ENCODE peak calls at places on chromosome 3, in ten cellular contexts. A is mammary epithelial cell; K is heart left ventricle; V is Peyer's patch; X is tibial nerve; B is suprapubic skin; J is Panc1; P is CD4-positive, alpha-beta T cell; O is AG04450; U is upper lobe of right lung. F is an unnamed sample. For H3K27me3, the result is how much of the 10 kb centered on the place peaks cover.

GRCh38 chr3:47678446-47679338 is 100.0 kb upstream of the CSPG5 start:
- DNase-seq in A (no peak), K (no peak), V (no peak), X (no peak), B (no peak), J (no peak), P (no peak), O (no peak), U (no peak), F (no peak)

GRCh38 chr3:126543457-126544090 is 15.2 kb downstream of the C3orf22 start:
- DNase-seq in A (no peak), K (no peak), V (peak), X (no peak), B (peak), J (no peak), P (peak), O (no peak), U (peak), F (peak)

GRCh38 chr3:195181781-195182469 is 89.0 kb downstream of the XXYLT1 start:
- DNase-seq in A (no peak), K (no peak), V (no peak), X (no peak), B (no peak), J (no peak), P (no peak), O (no peak), U (no peak), F (no peak)

GRCh38 chr3:197352382-197352781 is 54.0 kb upstream of the DLG1 start:
- DNase-seq in A (no peak), K (peak), V (no peak), X (no peak), B (no peak), J (no peak), P (no peak), O (no peak), U (no peak), F (peak)

GRCh38 chr3:61793056-61793455 is 231.7 kb downstream of the PTPRG start:
- DNase-seq in A (no peak), K (no peak), V (no peak), X (no peak), B (no peak), J (no peak), P (no peak), O (no peak), U (no peak), F (no peak)

GRCh38 chr3:154334973-154335420 is 10.7 kb upstream of the DHX36 start:
- DNase-seq in A (peak), K (no peak), V (no peak), X (no peak), B (no peak), J (no peak), P (no peak), O (peak), U (no peak), F (no peak)

GRCh38 chr3:72087420-72087819 is 302.5 kb upstream of the PROK2 start:
- DNase-seq in A (no peak), K (no peak), V (no peak), X (no peak), B (no peak), J (no peak), P (no peak), O (no peak), U (no peak), F (no peak)

GRCh38 chr3:29384640-29385039 is 103.8 kb downstream of the RBMS3 start:
- DNase-seq in A (peak), K (peak), V (no peak), X (no peak), B (no peak), J (no peak), P (no peak), O (no peak), U (no peak), F (peak)

GRCh38 chr3:155302476-155302875 is 9.0 kb upstream of the STRIT1 start:
- DNase-seq in A (no peak), K (no peak), V (no peak), X (no peak), B (no peak), J (no peak), P (no peak), O (peak), U (no peak), F (no peak)

GRCh38 chr3:48966876-48967361 is 23.1 kb upstream of the P4HTM start:
- DNase-seq in A (peak), K (no peak), V (no peak), X (no peak), B (no peak), J (no peak), P (no peak), O (no peak), U (no peak), F (no peak)

GRCh38 chr3:171351676-171352075 is 108.5 kb downstream of the TNIK start:
- DNase-seq in A (peak), K (no peak), V (no peak), X (no peak), B (no peak), J (no peak), P (no peak), O (peak), U (no peak), F (no peak)

GRCh38 chr3:20380310-20380709 is 194.3 kb upstream of the SGO1 start:
- DNase-seq in A (no peak), K (no peak), V (no peak), X (no peak), B (no peak), J (no peak), P (no peak), O (no peak), U (no peak), F (no peak)

GRCh38 chr3:169026543-169027181 is 636.9 kb downstream of the MECOM start:
- DNase-seq in A (peak), K (no peak), V (no peak), X (no peak), B (no peak), J (peak), P (no peak), O (peak), U (no peak), F (no peak)

GRCh38 chr3:138030881-138031280 is 20.9 kb downstream of the CLDN18 start:
- DNase-seq in A (no peak), K (no peak), V (no peak), X (no peak), B (no peak), J (no peak), P (no peak), O (no peak), U (no peak), F (no peak)

GRCh38 chr3:42501681-42502428 is 588 bp upstream of the VIPR1 start:
- DNase-seq in A (peak), K (peak), V (peak), X (no peak), B (peak), J (no peak), P (peak), O (no peak), U (peak), F (no peak)

GRCh38 chr3:54132685-54133084 is 10.3 kb downstream of the CACNA2D3 start:
- DNase-seq in A (no peak), K (no peak), V (no peak), X (no peak), B (no peak), J (no peak), P (no peak), O (no peak), U (no peak), F (no peak)

GRCh38 chr3:46693038-46693896 is at the start of gene ALS2CL:
- DNase-seq in A (peak), K (peak), V (peak), X (no peak), B (peak), J (no peak), P (peak), O (no peak), U (peak), F (peak)

GRCh38 chr3:11818033-11818432 is 28.7 kb downstream of the TAMM41 start:
- DNase-seq in A (peak), K (no peak), V (no peak), X (no peak), B (no peak), J (no peak), P (no peak), O (no peak), U (no peak), F (no peak)

GRCh38 chr3:24254649-24255048 is 240.0 kb downstream of the THRB start:
- DNase-seq in A (peak), K (no peak), V (no peak), X (no peak), B (no peak), J (no peak), P (no peak), O (peak), U (no peak), F (no peak)

DNA sequence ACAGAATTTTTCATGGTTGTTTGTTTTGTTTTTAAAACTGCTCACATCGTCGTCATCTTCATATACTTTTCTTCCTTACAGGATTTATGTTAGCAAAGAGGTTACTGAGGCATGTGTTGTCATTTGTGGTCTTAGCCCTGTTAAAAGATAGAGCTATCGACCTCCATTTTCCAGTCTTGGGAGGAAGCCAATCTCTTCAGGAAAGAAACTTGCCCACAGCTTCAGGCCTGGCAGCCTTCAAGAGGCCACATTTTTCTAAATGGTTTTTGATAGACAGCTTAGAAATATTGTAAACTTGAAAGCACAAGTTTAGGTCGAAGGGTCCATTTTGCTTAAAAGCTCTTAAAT is 144.3 kb upstream of the IL12A start:
- DNase-seq in A (no peak), K (no peak), V (no peak), X (no peak), B (no peak), J (no peak), P (no peak), O (no peak), U (no peak), F (no peak)
- TF ChIP-seq CTCF in A (no peak), K (no peak), V (no peak), X (no peak), B (no peak), J (no peak), P (no peak), O (no peak), U (no peak), F (no peak)

GRCh38 chr3:38094999-38095398 is 41.9 kb downstream of the ACAA1 start:
- DNase-seq in A (no peak), K (no peak), V (no peak), X (no peak), B (no peak), J (no peak), P (no peak), O (no peak), U (no peak), F (no peak)

GRCh38 chr3:38095687-38096483 is 41.0 kb downstream of the ACAA1 start:
- DNase-seq in A (no peak), K (no peak), V (peak), X (no peak), B (no peak), J (no peak), P (no peak), O (no peak), U (peak), F (no peak)

GRCh38 chr3:38099518-38099917 is 37.4 kb downstream of the ACAA1 start:
- DNase-seq in A (no peak), K (no peak), V (no peak), X (no peak), B (no peak), J (no peak), P (no peak), O (no peak), U (no peak), F (no peak)

GRCh38 chr3:38097446-38098375 is 39.2 kb downstream of the ACAA1 start:
- DNase-seq in A (no peak), K (no peak), V (peak), X (no peak), B (no peak), J (no peak), P (no peak), O (no peak), U (peak), F (no peak)

GRCh38 chr3:38098376-38098723 is 38.6 kb downstream of the ACAA1 start:
- DNase-seq in A (no peak), K (no peak), V (no peak), X (no peak), B (no peak), J (no peak), P (no peak), O (no peak), U (no peak), F (no peak)
- H3K27me3 ChIP-seq in A (under half), K (under half), V (under half), X (under half), B (under half), J (under half), P (under half), O (under half), U (under half), F (under half)

DNA sequence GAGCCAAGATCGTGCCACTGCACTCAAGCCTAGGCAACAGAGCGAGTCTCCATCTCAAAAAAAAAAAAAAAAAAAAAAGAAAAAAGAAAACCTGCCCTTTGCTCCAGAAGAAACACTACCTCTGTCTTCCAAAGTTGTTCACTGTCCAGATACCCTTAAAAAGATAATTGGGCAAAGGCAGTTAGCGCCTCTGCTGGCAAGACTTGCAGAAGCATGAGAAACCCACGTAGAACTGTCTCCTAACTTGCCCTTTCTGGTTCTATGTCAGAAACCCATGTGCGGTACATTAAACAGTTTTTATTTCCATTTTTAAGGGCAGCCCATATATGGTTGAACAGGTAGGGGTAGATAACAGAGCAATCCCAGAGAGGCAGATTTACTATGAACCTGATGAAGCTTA is 1026.4 kb downstream of the ROBO2 start:
- DNase-seq in A (no peak), K (no peak), V (no peak), X (no peak), B (no peak), J (no peak), P (no peak), O (no peak), U (no peak), F (no peak)
- TF ChIP-seq CTCF in A (no peak), K (no peak), V (no peak), X (no peak), B (no peak), J (peak), P (no peak), O (no peak), U (no peak), F (no peak)

GRCh38 chr3:13043656-13044055 is 29.6 kb downstream of the IQSEC1 start:
- DNase-seq in A (no peak), K (no peak), V (no peak), X (no peak), B (no peak), J (no peak), P (no peak), O (no peak), U (no peak), F (no peak)

GRCh38 chr3:13044496-13045244 is 28.6 kb downstream of the IQSEC1 start:
- DNase-seq in A (no peak), K (no peak), V (no peak), X (no peak), B (no peak), J (no peak), P (no peak), O (no peak), U (no peak), F (no peak)

GRCh38 chr3:13041113-13041776 is 32.0 kb downstream of the IQSEC1 start:
- DNase-seq in A (no peak), K (no peak), V (no peak), X (no peak), B (no peak), J (no peak), P (no peak), O (no peak), U (no peak), F (no peak)

GRCh38 chr3:13042127-13042931 is 30.9 kb downstream of the IQSEC1 start:
- DNase-seq in A (no peak), K (no peak), V (no peak), X (no peak), B (no peak), J (no peak), P (no peak), O (no peak), U (peak), F (no peak)

DNA sequence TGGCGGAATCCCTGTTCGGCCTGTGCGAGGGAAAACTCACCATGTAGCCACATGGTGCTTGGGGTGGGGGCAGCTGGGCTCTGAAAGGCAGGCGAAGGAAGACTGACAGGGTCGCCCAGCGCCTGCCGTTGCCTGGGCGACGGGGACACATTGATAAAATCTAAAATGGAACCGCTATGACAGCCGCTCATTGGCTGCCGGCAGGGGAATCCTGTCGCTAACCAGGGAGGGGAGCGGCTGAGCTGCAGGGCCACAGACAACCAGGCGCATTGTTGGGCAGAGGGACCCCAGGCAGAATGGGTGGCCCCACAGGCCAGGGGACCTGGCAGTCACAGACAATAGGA is 30.3 kb downstream of the IQSEC1 start:
- DNase-seq in A (no peak), K (no peak), V (no peak), X (no peak), B (no peak), J (no peak), P (no peak), O (no peak), U (no peak), F (no peak)
- H3K27me3 ChIP-seq in A (under half), K (under half), V (under half), X (under half), B (under half), J (under half), P (under half), O (half or more), U (under half), F (under half)

GRCh38 chr3:97705739-97706138 is 58.8 kb upstream of the ARL6 start:
- DNase-seq in A (no peak), K (no peak), V (no peak), X (no peak), B (no peak), J (no peak), P (no peak), O (no peak), U (no peak), F (no peak)
- TF ChIP-seq CTCF in A (no peak), K (no peak), V (no peak), X (no peak), B (no peak), J (no peak), P (no peak), O (no peak), U (no peak), F (no peak)

DNA sequence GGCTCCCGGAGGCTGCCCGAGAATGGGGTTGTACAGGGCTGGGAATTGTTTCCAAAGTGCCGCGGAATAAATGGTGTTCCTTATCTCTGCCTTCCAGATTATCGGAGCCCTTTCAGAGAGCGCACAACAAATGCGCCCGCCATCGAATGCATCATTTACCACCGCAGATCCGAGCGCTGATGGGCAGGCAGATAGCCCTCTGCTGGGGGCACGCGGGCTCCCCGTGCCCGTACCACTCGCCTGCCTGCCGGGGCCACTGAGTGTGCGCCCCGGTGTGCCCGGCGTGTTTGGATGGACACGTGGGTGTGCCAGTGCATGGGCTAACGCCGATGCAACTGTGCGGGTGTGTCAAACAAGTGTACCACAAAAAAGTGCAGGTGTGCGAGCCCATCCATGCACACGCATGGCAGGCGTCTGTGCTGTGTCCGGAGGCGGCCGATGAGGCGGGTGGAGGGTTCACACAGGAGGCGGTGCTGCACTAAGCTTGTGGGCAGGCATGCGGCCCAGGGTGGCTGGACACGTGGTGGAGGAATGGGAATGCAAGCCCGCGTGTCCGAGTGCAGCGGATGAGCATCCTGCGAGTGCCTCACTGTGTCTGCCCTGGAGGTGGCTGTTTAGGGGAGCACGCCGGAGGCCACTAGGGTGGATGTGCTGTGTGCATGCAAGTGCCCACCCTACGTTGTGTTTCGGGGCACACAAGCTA is 3.8 kb upstream of the GATA2 start:
- DNase-seq in A (peak), K (no peak), V (no peak), X (no peak), B (peak), J (no peak), P (no peak), O (no peak), U (no peak), F (peak)
- H3K27me3 ChIP-seq in A (under half), K (half or more), V (under half), X (half or more), B (half or more), J (under half), P (half or more), O (under half), U (half or more), F (under half)

GRCh38 chr3:44525060-44525459 is 29.9 kb upstream of the ZKSCAN7 start:
- DNase-seq in A (no peak), K (no peak), V (no peak), X (no peak), B (no peak), J (no peak), P (no peak), O (no peak), U (no peak), F (no peak)

GRCh38 chr3:44530957-44531356 is 24.0 kb upstream of the ZKSCAN7 start:
- DNase-seq in A (no peak), K (no peak), V (no peak), X (no peak), B (no peak), J (no peak), P (no peak), O (no peak), U (no peak), F (no peak)

GRCh38 chr3:44529927-44530326 is 25.1 kb upstream of the ZKSCAN7 start:
- DNase-seq in A (no peak), K (no peak), V (no peak), X (no peak), B (no peak), J (no peak), P (no peak), O (no peak), U (no peak), F (no peak)
- TF ChIP-seq CTCF in A (peak), K (peak), V (no peak), X (no peak), B (no peak), J (peak), P (no peak), O (peak), U (no peak), F (no peak)